ENCODE peak calls at places on chromosomes 11 and 22, in seven cellular contexts. T is endothelial cell, F is fibroblast of lung, E is left ventricle myocardium inferior, X is astrocyte of the spinal cord, R is brain microvascular endothelial cell, P is neural progenitor cell. Q is an unnamed sample.

GRCh38 chr22:19892249-19892879 is 37.7 kb upstream of the GNB1L start:
- DNase-seq in R (peak), P (peak), E (no peak), X (peak), F (peak), T (no peak), Q (no peak)

GRCh38 chr11:64878223-64878493 is 263 bp downstream of the EHD1 start:
- DNase-seq in F (no peak), X (no peak), R (peak), P (no peak), T (no peak), E (no peak), Q (no peak)

GRCh38 chr11:117809236-117810055 is 12.4 kb upstream of the DSCAML1 start:
- DNase-seq in P (peak), T (peak), X (peak), E (peak), F (no peak), R (peak), Q (peak)

GRCh38 chr11:35511666-35512065 is 13.8 kb downstream of the PAMR1 start:
- DNase-seq in R (peak), X (peak), E (no peak), T (no peak), P (no peak), F (peak), Q (no peak)

GRCh38 chr11:119417726-119418540 is 5.0 kb downstream of the THY1 start:
- DNase-seq in R (peak), E (no peak), T (peak), P (no peak), X (peak), F (peak), Q (no peak)

GRCh38 chr11:43942651-43943356 is 367 bp downstream of the C11orf96 start:
- DNase-seq in R (peak), E (no peak), T (peak), F (peak), P (peak), X (peak), Q (no peak)

GRCh38 chr22:28983788-28984441 is 77.7 kb downstream of the C22orf31 start:
- DNase-seq in E (no peak), P (peak), X (no peak), F (peak), R (no peak), T (no peak), Q (no peak)

GRCh38 chr11:16195659-16196058 is 160.7 kb downstream of the SOX6 start:
- DNase-seq in E (no peak), R (peak), F (peak), P (no peak), T (no peak), X (peak), Q (no peak)

GRCh38 chr22:23034621-23035556 is 35.4 kb upstream of the GNAZ start:
- DNase-seq in P (no peak), E (no peak), T (no peak), X (no peak), F (no peak), R (no peak), Q (no peak)

GRCh38 chr11:45060707-45061106 is 85.7 kb upstream of the PRDM11 start:
- DNase-seq in T (no peak), E (no peak), R (no peak), X (no peak), F (no peak), P (no peak), Q (no peak)

GRCh38 chr11:13335319-13335718 is 57.7 kb downstream of the BMAL1 start:
- DNase-seq in E (peak), F (peak), X (peak), R (peak), T (peak), P (peak), Q (peak)

GRCh38 chr22:45922256-45922655 is 54.7 kb downstream of the WNT7B start:
- DNase-seq in T (no peak), X (no peak), E (no peak), F (no peak), R (no peak), P (no peak), Q (no peak)

GRCh38 chr11:57162179-57162898 is 19.4 kb upstream of the LRRC55 start:
- DNase-seq in E (no peak), T (no peak), F (no peak), X (no peak), P (no peak), R (no peak), Q (no peak)

GRCh38 chr22:22123118-22123959 is 121.2 kb upstream of the VPREB1 start:
- DNase-seq in T (no peak), E (no peak), P (no peak), F (no peak), X (no peak), R (no peak), Q (no peak)

GRCh38 chr11:65279713-65280459 is 18.1 kb downstream of the POLA2 start:
- DNase-seq in F (peak), P (no peak), E (no peak), X (peak), T (no peak), R (peak), Q (peak)

GRCh38 chr22:40015346-40015976 is 20.7 kb downstream of the FAM83F start:
- DNase-seq in X (no peak), F (no peak), E (no peak), T (no peak), P (no peak), R (peak), Q (no peak)

GRCh38 chr11:91091564-91091963 is 868.7 kb upstream of the CHORDC1 start:
- DNase-seq in T (no peak), R (no peak), P (no peak), E (no peak), X (no peak), F (no peak), Q (no peak)

GRCh38 chr11:2271077-2271326 is 614 bp upstream of the ASCL2 start:
- DNase-seq in T (peak), P (peak), R (no peak), F (no peak), E (peak), X (no peak), Q (peak)

GRCh38 chr22:31079095-31079642 is 1.9 kb upstream of the SMTN start:
- DNase-seq in T (no peak), R (no peak), P (no peak), E (no peak), X (no peak), F (no peak), Q (peak)

GRCh38 chr11:63749624-63750023 is 19.0 kb downstream of the ZFTA start:
- DNase-seq in T (no peak), E (no peak), F (no peak), R (no peak), X (no peak), P (no peak), Q (no peak)

GRCh38 chr11:36431429-36432092 is 78.5 kb downstream of the TRAF6 start:
- DNase-seq in E (peak), P (peak), F (peak), X (peak), R (peak), T (no peak), Q (peak)

GRCh38 chr11:112553340-112553739 is 292.7 kb upstream of the PLET1 start:
- DNase-seq in R (no peak), T (no peak), F (no peak), P (no peak), E (no peak), X (no peak), Q (no peak)

GRCh38 chr11:117828641-117829368 is 4.3 kb upstream of the FXYD2 start:
- DNase-seq in T (no peak), X (peak), E (peak), F (peak), R (peak), P (no peak), Q (peak)

GRCh38 chr11:15073361-15074205 is at the start of gene CALCB:
- DNase-seq in R (no peak), P (peak), F (peak), T (peak), X (peak), E (no peak), Q (no peak)

GRCh38 chr11:112132737-112133136 is 31.2 kb downstream of the IL18 start:
- DNase-seq in X (no peak), F (no peak), P (no peak), T (no peak), E (no peak), R (no peak), Q (no peak)

GRCh38 chr11:31141804-31142203 is 227.7 kb downstream of the DCDC1 start:
- DNase-seq in T (no peak), R (no peak), E (no peak), F (peak), X (no peak), P (peak), Q (no peak)

GRCh38 chr11:27401760-27402316 is 38.8 kb upstream of the CCDC34 start:
- DNase-seq in E (no peak), R (no peak), F (no peak), P (no peak), X (no peak), T (no peak), Q (no peak)

GRCh38 chr11:65869643-65870306 is 2.8 kb downstream of the EFEMP2 start:
- DNase-seq in P (no peak), F (no peak), T (no peak), E (peak), R (no peak), X (no peak), Q (no peak)

GRCh38 chr11:128933481-128934178 is 9.0 kb downstream of the TP53AIP1 start:
- DNase-seq in F (no peak), T (no peak), X (no peak), R (no peak), P (no peak), E (no peak), Q (no peak)

GRCh38 chr22:24008022-24008283 is 2.7 kb upstream of the GSTT4 start:
- DNase-seq in F (no peak), X (no peak), T (no peak), R (no peak), E (no peak), P (no peak), Q (no peak)

GRCh38 chr22:31085493-31085824 is 4.3 kb downstream of the SMTN start:
- DNase-seq in X (no peak), F (no peak), P (peak), E (peak), R (no peak), T (no peak), Q (no peak)

GRCh38 chr11:32210601-32211000 is 119.7 kb downstream of the RCN1 start:
- DNase-seq in R (no peak), P (no peak), F (peak), X (peak), T (no peak), E (no peak), Q (no peak)

GRCh38 chr22:26547426-26547825 is 35.2 kb upstream of the TFIP11 start:
- DNase-seq in X (no peak), P (no peak), T (no peak), F (no peak), E (no peak), R (no peak), Q (no peak)

GRCh38 chr11:45110562-45110961 is 35.9 kb upstream of the PRDM11 start:
- DNase-seq in R (peak), X (peak), E (no peak), F (peak), T (peak), P (peak), Q (peak)

GRCh38 chr11:10405858-10406592 is 49.0 kb upstream of the AMPD3 start:
- DNase-seq in T (peak), X (peak), P (peak), R (peak), F (peak), E (peak), Q (peak)

GRCh38 chr22:24402460-24403192 is 24.8 kb upstream of the ADORA2A start:
- DNase-seq in X (peak), P (no peak), R (peak), T (no peak), F (peak), E (peak), Q (peak)

DNA sequence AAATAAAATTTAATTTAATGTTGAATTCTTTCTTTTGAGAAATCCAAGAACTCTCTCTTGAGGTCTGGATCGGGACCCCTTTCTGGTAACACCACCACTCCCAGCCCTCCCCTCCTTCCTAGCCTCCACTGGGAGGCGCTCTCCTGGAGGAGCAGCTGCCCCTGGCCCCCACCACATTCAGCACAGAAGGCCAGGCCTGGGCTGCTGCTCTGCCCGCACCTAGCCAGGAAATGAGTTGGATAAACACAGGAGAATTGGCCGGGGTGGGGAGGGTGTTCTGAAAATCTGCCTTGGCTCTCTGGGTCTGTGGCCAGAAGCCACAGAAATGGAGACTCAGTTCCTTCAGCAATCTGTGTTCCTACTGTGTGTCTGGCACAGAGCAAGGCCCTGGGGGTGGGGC is 31.2 kb downstream of the C22orf42 start:
- DNase-seq in E (no peak), R (no peak), F (no peak), P (peak), X (no peak), T (peak), Q (no peak)
- TF ChIP-seq CTCF in E (no peak), R (no peak), F (no peak), P (peak), X (no peak), T (peak), Q (no peak)

GRCh38 chr11:24880962-24881361 is 384.1 kb downstream of the LUZP2 start:
- DNase-seq in X (no peak), E (no peak), T (no peak), R (no peak), P (no peak), F (no peak), Q (no peak)
- TF ChIP-seq CTCF in X (no peak), E (no peak), T (no peak), R (no peak), P (no peak), F (no peak), Q (no peak)

DNA sequence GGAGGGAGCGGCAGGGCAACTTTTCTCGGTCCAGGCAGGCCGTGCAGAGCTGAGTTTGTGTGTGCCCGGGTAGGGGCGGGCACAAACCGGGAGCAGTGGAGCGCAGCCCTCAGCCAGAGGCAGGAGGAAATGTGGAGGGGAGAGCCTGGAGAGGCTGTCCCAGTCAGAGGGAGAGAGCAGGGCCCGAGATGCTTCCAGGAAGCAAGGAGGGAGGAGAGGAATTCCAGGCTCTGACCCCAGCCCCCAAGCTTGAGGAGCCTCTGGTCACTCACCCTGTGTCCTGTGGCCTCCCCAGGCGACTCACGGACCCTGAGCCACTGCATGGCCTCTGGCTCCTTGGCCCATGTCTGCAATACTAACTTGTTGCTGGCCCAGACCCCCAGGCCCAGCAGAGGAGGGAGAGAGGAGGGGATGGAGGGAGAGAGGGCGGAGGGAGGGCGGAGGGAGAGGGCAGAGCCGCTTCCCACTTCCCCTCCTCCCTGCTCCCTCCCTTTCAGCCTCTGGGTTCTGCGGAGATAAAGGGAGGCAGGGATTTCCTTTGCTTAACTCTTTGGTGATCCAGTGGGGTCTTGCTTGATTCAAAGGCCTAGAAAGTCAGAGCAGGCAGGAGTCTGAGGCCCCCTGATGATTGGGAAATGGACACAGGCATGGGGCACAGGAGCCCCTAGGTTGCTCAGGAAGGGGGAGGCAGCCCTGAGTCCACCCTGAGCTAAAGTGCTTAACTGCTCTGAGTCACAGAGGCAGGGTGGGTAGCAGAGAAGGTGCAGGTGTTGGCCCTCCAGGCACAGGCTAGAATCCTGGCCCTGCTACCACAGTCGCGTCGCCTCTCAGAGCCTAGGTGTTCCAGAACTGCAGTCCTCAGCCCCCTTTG is at the start of gene C1QTNF6:
- DNase-seq in E (peak), T (peak), F (peak), R (no peak), P (peak), X (no peak), Q (peak)
- TF ChIP-seq CTCF in E (no peak), T (no peak), F (no peak), R (no peak), P (no peak), X (no peak), Q (no peak)

GRCh38 chr22:35572552-35572951 is 31.9 kb downstream of the RASD2 start:
- DNase-seq in R (no peak), F (no peak), T (no peak), P (no peak), X (no peak), E (no peak), Q (no peak)

GRCh38 chr22:35577799-35578659 is 37.4 kb downstream of the RASD2 start:
- DNase-seq in E (no peak), R (no peak), X (no peak), P (no peak), T (no peak), F (no peak), Q (no peak)

GRCh38 chr22:35576671-35577070 is 36.0 kb downstream of the RASD2 start:
- DNase-seq in F (no peak), X (no peak), E (no peak), P (no peak), T (no peak), R (no peak), Q (no peak)

GRCh38 chr22:35578836-35579575 is 38.1 kb downstream of the MB start:
- DNase-seq in E (peak), R (no peak), T (no peak), X (no peak), F (no peak), P (no peak), Q (no peak)

DNA sequence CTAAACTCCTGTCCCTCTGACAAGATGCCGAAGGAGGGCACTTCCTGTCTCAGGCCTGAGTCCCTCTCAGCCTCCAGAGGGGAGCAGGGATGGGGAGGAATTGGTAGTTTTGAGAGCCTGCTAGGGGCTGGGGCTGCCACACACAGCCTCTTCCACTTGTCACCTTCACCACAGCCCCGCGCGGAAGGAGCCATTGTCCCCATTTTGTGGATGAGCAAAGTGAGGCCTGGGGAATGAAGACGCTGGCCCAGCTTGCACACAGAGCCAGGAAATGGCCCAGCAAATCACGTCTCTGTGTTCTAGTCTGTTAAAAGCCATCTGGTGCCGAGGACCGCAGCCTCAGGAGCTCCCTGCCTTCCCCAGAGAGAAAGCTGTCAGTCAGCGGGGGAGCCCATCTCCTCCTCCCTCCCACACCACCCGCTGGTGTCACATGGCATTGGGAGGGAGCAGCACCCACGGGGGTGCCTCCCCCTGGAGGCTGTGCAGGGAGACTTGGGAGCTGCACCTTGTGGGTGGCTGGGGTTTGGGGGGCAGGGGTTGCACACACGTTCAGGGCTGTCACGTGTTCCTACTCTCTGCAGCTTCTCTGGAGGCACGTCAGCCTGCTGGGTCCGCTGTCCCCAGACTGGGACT is 34.6 kb downstream of the RASD2 start:
- DNase-seq in R (no peak), X (no peak), E (no peak), P (no peak), T (no peak), F (no peak), Q (no peak)
- TF ChIP-seq CTCF in R (peak), X (no peak), E (no peak), P (no peak), T (no peak), F (no peak), Q (no peak)

GRCh38 chr11:86952933-86953637 is 2.1 kb downstream of the FZD4 start:
- DNase-seq in T (no peak), R (peak), F (peak), E (no peak), P (no peak), X (no peak), Q (no peak)
- TF ChIP-seq CTCF in T (no peak), R (peak), F (no peak), E (no peak), P (no peak), X (no peak), Q (no peak)

DNA sequence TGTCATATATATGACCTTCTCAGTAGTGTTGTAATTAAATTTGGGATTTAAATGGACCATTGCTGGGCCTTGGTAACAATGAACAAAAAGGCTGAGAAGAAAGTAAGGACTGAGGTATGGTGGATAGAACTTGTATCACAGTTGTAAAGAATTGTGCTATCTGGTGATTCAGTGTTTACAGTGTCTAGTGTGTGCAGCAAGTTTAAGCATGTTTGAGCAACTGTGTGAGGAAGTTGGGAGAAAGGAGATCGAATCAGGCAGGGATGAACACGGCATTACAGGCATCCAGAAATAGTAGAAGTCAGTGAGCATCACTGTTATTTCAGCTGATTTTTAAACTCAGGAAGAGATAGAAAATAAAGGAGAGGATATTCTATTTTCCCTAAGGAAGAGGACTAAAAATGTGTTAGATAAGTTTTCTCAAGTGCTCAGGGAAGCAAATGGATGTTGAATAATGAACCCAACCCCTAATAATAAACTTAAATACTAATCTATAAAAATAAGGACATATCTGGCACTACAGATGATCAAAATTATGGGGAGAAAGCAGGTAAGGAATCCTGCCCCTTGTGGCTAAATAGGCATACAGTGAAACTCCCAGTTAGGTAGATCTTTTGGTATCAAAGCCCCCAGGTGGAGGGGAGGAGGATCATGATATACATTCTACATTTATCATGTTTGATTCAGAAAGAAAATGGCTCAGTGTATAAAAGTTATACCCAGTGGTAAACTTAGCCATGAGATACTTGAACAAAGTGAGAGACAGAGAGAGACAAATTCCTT is 361.0 kb upstream of the ANO3 start:
- DNase-seq in P (no peak), X (no peak), E (no peak), T (no peak), R (no peak), F (no peak), Q (no peak)
- TF ChIP-seq CTCF in P (peak), X (peak), E (no peak), T (peak), R (peak), F (peak), Q (no peak)

Q was measured in stomach.